ENCODE peak calls at places on chromosomes 3 and 15, in eight cellular contexts. One of them, this sample, is unnamed.

GRCh38 chr3:108588616-108589015 is 622 bp downstream of the CIP2A start:
- DNase-seq in testis: no peak
- DNase-seq in heart left ventricle: no peak
- DNase-seq in prostate gland: no peak
- DNase-seq in A549: no peak
- DNase-seq in H54: no peak
- DNase-seq in HCT116: no peak
- DNase-seq in stomach: no peak
- DNase-seq in this sample: peak

GRCh38 chr15:32646304-32646703 is 4.8 kb downstream of the SCG5 start:
- DNase-seq in H54: no peak
- DNase-seq in stomach: no peak
- DNase-seq in testis: no peak
- DNase-seq in prostate gland: no peak
- DNase-seq in heart left ventricle: no peak
- DNase-seq in A549: no peak
- DNase-seq in HCT116: no peak
- DNase-seq in this sample: no peak

GRCh38 chr15:91263632-91264477 is 163.8 kb downstream of the SV2B start:
- DNase-seq in H54: no peak
- DNase-seq in HCT116: no peak
- DNase-seq in stomach: no peak
- DNase-seq in A549: no peak
- DNase-seq in prostate gland: peak
- DNase-seq in testis: no peak
- DNase-seq in heart left ventricle: peak
- DNase-seq in this sample: no peak

GRCh38 chr3:187713504-187713903 is 11.1 kb upstream of the RTP2 start:
- DNase-seq in testis: peak
- DNase-seq in HCT116: no peak
- DNase-seq in prostate gland: no peak
- DNase-seq in heart left ventricle: no peak
- DNase-seq in H54: no peak
- DNase-seq in A549: no peak
- DNase-seq in stomach: no peak
- DNase-seq in this sample: peak

GRCh38 chr3:45803252-45803935 is 7.1 kb upstream of the SLC6A20 start:
- DNase-seq in HCT116: no peak
- DNase-seq in heart left ventricle: no peak
- DNase-seq in stomach: no peak
- DNase-seq in H54: no peak
- DNase-seq in A549: no peak
- DNase-seq in prostate gland: no peak
- DNase-seq in testis: no peak
- DNase-seq in this sample: no peak

GRCh38 chr15:81296218-81296617 is 27.7 kb downstream of the STARD5 start:
- DNase-seq in heart left ventricle: no peak
- DNase-seq in HCT116: no peak
- DNase-seq in H54: no peak
- DNase-seq in prostate gland: no peak
- DNase-seq in testis: no peak
- DNase-seq in A549: no peak
- DNase-seq in stomach: no peak
- DNase-seq in this sample: no peak

GRCh38 chr3:130748981-130749380 is 2.4 kb upstream of the PIK3R4 start:
- DNase-seq in testis: no peak
- DNase-seq in stomach: no peak
- DNase-seq in prostate gland: no peak
- DNase-seq in H54: no peak
- DNase-seq in heart left ventricle: no peak
- DNase-seq in HCT116: no peak
- DNase-seq in A549: no peak
- DNase-seq in this sample: no peak

GRCh38 chr3:11382146-11382545 is 109.9 kb downstream of the ATG7 start:
- DNase-seq in testis: no peak
- DNase-seq in HCT116: no peak
- DNase-seq in prostate gland: no peak
- DNase-seq in heart left ventricle: no peak
- DNase-seq in A549: no peak
- DNase-seq in stomach: no peak
- DNase-seq in H54: no peak
- DNase-seq in this sample: no peak

GRCh38 chr3:127157181-127157828 is 35.6 kb upstream of the PRR23E start:
- DNase-seq in A549: no peak
- DNase-seq in prostate gland: no peak
- DNase-seq in HCT116: no peak
- DNase-seq in heart left ventricle: no peak
- DNase-seq in stomach: no peak
- DNase-seq in testis: no peak
- DNase-seq in H54: no peak
- DNase-seq in this sample: no peak

GRCh38 chr3:42019144-42019952 is 57.4 kb upstream of the ULK4 start:
- DNase-seq in stomach: peak
- DNase-seq in HCT116: no peak
- DNase-seq in heart left ventricle: no peak
- DNase-seq in A549: no peak
- DNase-seq in H54: no peak
- DNase-seq in prostate gland: no peak
- DNase-seq in testis: peak
- DNase-seq in this sample: no peak

GRCh38 chr15:100336061-100336460 is 5.7 kb downstream of the ADAMTS17 start:
- DNase-seq in A549: no peak
- DNase-seq in heart left ventricle: no peak
- DNase-seq in prostate gland: no peak
- DNase-seq in HCT116: no peak
- DNase-seq in testis: no peak
- DNase-seq in stomach: no peak
- DNase-seq in H54: no peak
- DNase-seq in this sample: no peak

GRCh38 chr3:143529018-143529478 is 319.2 kb downstream of the SLC9A9 start:
- DNase-seq in stomach: no peak
- DNase-seq in heart left ventricle: peak
- DNase-seq in HCT116: no peak
- DNase-seq in H54: no peak
- DNase-seq in A549: no peak
- DNase-seq in prostate gland: peak
- DNase-seq in testis: no peak
- DNase-seq in this sample: no peak

GRCh38 chr15:73931441-73931840 is 5.2 kb downstream of the LOXL1 start:
- DNase-seq in HCT116: no peak
- DNase-seq in prostate gland: no peak
- DNase-seq in H54: no peak
- DNase-seq in stomach: no peak
- DNase-seq in testis: no peak
- DNase-seq in heart left ventricle: peak
- DNase-seq in A549: no peak
- DNase-seq in this sample: no peak

GRCh38 chr3:148078659-148079058 is 619.0 kb upstream of the AGTR1 start:
- DNase-seq in H54: no peak
- DNase-seq in stomach: no peak
- DNase-seq in testis: no peak
- DNase-seq in prostate gland: no peak
- DNase-seq in heart left ventricle: no peak
- DNase-seq in A549: no peak
- DNase-seq in HCT116: no peak
- DNase-seq in this sample: no peak

DNA sequence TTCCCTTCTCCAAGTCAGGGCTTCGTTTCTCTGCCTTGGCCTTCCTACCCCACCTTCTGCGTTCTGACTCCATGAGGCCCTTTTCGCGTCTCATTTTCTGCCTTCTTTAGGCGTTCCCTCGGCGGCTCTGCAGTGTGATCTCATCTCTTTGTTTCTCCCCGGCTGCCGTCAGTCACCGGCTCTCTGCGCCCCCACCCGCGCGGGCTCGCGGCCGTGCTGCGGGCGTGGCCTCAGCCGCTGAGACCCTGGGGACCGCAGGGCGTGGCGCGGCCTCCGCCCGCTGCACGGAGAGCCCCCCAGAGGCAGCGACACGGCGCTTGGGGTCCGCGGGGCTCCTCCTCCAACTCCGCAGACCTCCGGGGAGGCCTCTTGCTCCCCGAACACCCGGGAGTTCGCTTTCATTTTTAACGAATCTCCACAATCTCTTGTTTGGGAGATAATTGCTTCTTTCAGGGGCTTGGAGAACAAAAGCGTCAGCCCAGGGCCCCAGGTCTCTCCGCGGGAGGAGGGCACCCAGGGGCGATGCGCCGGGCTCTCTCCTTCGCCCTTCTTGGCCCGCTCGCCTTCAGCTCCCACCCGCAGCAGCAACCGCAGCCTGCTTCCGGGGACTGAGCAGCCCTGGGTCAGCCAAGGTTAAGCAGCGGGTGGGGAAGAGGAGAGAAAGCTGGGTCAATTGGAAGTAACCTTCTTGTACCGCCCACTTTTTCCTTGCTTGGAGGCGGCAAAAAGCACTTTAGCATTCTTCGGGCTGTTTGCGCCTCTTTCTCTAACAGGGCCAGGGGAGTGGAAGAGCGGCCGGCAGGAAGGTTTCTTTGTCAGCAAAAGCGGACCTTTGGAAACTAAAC is 35.2 kb downstream of the GAP43 start:
- DNase-seq in testis: peak
- DNase-seq in heart left ventricle: peak
- DNase-seq in prostate gland: peak
- DNase-seq in A549: peak
- DNase-seq in H54: peak
- DNase-seq in stomach: peak
- DNase-seq in HCT116: peak
- DNase-seq in this sample: peak
- TF ChIP-seq POLR2A in testis: no peak
- TF ChIP-seq POLR2A in heart left ventricle: peak
- TF ChIP-seq POLR2A in prostate gland: peak
- TF ChIP-seq POLR2A in A549: peak
- TF ChIP-seq POLR2A in H54: peak
- TF ChIP-seq POLR2A in stomach: no peak
- TF ChIP-seq POLR2A in HCT116: no peak
- TF ChIP-seq POLR2A in this sample: peak

GRCh38 chr15:99212401-99212800 is 37.0 kb downstream of the TTC23 start:
- DNase-seq in H54: peak
- DNase-seq in HCT116: no peak
- DNase-seq in prostate gland: no peak
- DNase-seq in stomach: no peak
- DNase-seq in heart left ventricle: peak
- DNase-seq in testis: peak
- DNase-seq in A549: peak
- DNase-seq in this sample: no peak

GRCh38 chr15:99211926-99212325 is 37.5 kb downstream of the TTC23 start:
- DNase-seq in stomach: no peak
- DNase-seq in heart left ventricle: no peak
- DNase-seq in prostate gland: no peak
- DNase-seq in HCT116: no peak
- DNase-seq in testis: no peak
- DNase-seq in A549: no peak
- DNase-seq in H54: no peak
- DNase-seq in this sample: no peak

GRCh38 chr15:99207672-99208071 is 41.7 kb downstream of the TTC23 start:
- DNase-seq in prostate gland: no peak
- DNase-seq in heart left ventricle: no peak
- DNase-seq in testis: no peak
- DNase-seq in H54: no peak
- DNase-seq in A549: no peak
- DNase-seq in stomach: no peak
- DNase-seq in HCT116: no peak
- DNase-seq in this sample: no peak

GRCh38 chr15:99210334-99210733 is 39.0 kb downstream of the TTC23 start:
- DNase-seq in heart left ventricle: no peak
- DNase-seq in HCT116: no peak
- DNase-seq in A549: no peak
- DNase-seq in H54: no peak
- DNase-seq in testis: peak
- DNase-seq in stomach: no peak
- DNase-seq in prostate gland: no peak
- DNase-seq in this sample: no peak

DNA sequence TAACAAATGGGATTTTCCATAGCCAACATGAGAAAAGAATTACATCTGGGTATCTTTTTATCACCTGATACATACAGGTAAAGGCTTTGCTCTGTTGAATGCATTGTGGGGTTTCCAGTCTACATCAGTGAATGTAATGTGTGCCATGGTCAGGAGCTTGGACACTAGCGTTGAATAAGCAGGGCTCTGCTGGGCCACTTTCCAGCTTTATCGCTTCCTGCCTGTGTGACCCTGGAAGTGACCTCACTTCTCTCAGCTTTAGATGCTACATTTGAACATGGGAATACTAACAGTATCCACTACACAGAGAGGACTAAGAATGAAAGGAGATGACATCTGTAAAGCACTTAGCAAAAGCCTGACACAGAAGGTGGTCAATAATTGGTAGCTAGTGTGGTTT is 40.1 kb downstream of the TTC23 start:
- DNase-seq in HCT116: no peak
- DNase-seq in stomach: no peak
- DNase-seq in heart left ventricle: peak
- DNase-seq in H54: no peak
- DNase-seq in prostate gland: no peak
- DNase-seq in testis: no peak
- DNase-seq in A549: no peak
- DNase-seq in this sample: no peak
- TF ChIP-seq POLR2A in HCT116: no peak
- TF ChIP-seq POLR2A in stomach: no peak
- TF ChIP-seq POLR2A in heart left ventricle: no peak
- TF ChIP-seq POLR2A in H54: no peak
- TF ChIP-seq POLR2A in prostate gland: no peak
- TF ChIP-seq POLR2A in testis: no peak
- TF ChIP-seq POLR2A in A549: no peak
- TF ChIP-seq POLR2A in this sample: no peak

DNA sequence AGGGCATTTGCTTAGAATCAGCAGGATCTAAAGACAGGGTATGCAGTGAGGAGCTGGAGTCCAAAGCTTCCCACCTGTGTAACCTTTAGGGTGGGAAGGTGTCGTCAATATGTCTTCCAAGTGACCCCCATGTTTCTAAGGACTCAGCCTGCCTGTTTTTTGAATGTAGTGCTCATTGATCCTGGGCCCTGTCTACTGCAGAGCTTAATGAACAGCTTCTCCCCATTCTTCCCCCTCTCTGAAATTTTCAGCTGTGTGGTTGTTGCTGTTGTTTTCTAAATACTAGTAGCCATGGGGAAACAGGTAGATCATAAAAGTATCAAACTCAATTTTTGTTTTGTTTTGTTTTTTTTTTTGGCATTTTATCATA is 39.7 kb downstream of the MBNL1 start:
- DNase-seq in heart left ventricle: no peak
- DNase-seq in prostate gland: no peak
- DNase-seq in H54: no peak
- DNase-seq in stomach: no peak
- DNase-seq in A549: no peak
- DNase-seq in HCT116: no peak
- DNase-seq in testis: no peak
- DNase-seq in this sample: no peak
- TF ChIP-seq POLR2A in heart left ventricle: no peak
- TF ChIP-seq POLR2A in prostate gland: no peak
- TF ChIP-seq POLR2A in H54: no peak
- TF ChIP-seq POLR2A in stomach: no peak
- TF ChIP-seq POLR2A in A549: no peak
- TF ChIP-seq POLR2A in HCT116: no peak
- TF ChIP-seq POLR2A in testis: no peak
- TF ChIP-seq POLR2A in this sample: no peak

DNA sequence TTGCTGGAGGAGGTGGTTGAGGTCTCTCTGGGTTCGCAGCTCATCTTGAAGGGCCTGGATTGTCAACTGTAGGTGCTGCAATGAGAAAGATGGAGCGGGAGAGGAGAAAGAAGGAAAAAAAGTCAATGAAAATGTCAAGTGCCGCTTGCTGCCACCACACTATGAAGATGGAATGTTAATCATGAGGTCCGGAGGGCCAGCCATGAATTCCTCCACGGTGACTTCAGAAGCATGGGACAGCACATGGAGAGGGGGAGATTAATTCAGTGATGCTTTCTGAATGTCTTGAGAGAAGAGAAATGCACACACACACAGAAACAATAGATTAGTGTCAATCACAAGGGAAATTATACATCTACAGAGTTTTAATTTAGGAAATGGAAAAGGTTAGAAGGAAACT is 171.9 kb downstream of the ERC2 start:
- DNase-seq in A549: no peak
- DNase-seq in testis: no peak
- DNase-seq in prostate gland: no peak
- DNase-seq in H54: no peak
- DNase-seq in HCT116: no peak
- DNase-seq in heart left ventricle: no peak
- DNase-seq in stomach: no peak
- DNase-seq in this sample: no peak
- TF ChIP-seq POLR2A in A549: no peak
- TF ChIP-seq POLR2A in testis: no peak
- TF ChIP-seq POLR2A in prostate gland: no peak
- TF ChIP-seq POLR2A in H54: no peak
- TF ChIP-seq POLR2A in HCT116: no peak
- TF ChIP-seq POLR2A in heart left ventricle: no peak
- TF ChIP-seq POLR2A in stomach: no peak
- TF ChIP-seq POLR2A in this sample: no peak

This sample was measured in erythroblast.